ENCODE peak calls at places on chromosomes 13 and 19, in five cellular contexts. L is fibroblast of mammary gland; W is progenitor cell of endocrine pancreas; G is stimulated activated CD8-positive, alpha-beta memory T cell treated with anti-CD3 and anti-CD28 coated beads, Interleukin-4, amount 100 ng/mL, for 48 hours; I is cardiac muscle cell. F is an unnamed sample.

GRCh38 chr19:47486900-47487299 is 2.9 kb upstream of the KPTN start:
- DNase-seq in L (no peak), W (no peak), G (peak), I (no peak), F (no peak)

GRCh38 chr13:44471686-44472085 is 98.1 kb downstream of the SERP2 start:
- DNase-seq in L (peak), W (no peak), G (no peak), I (no peak), F (no peak)

GRCh38 chr13:32264407-32264806 is 50.8 kb downstream of the ZAR1L start:
- DNase-seq in L (peak), W (no peak), G (no peak), I (no peak), F (no peak)

GRCh38 chr13:49086711-49087110 is 111.0 kb downstream of the FNDC3A start:
- DNase-seq in L (peak), W (no peak), G (no peak), I (no peak), F (no peak)

GRCh38 chr13:96003304-96003703 is 49.9 kb downstream of the UGGT2 start:
- DNase-seq in L (peak), W (no peak), G (no peak), I (no peak), F (no peak)

GRCh38 chr19:29622191-29623070 is 16.3 kb downstream of the POP4 start:
- DNase-seq in L (no peak), W (no peak), G (peak), I (peak), F (no peak)

GRCh38 chr19:41217741-41218140 is 1.3 kb upstream of the AXL start:
- DNase-seq in L (no peak), W (no peak), G (no peak), I (no peak), F (no peak)

GRCh38 chr19:45729774-45730388 is 815 bp downstream of the FBXO46 start:
- DNase-seq in L (peak), W (no peak), G (peak), I (no peak), F (no peak)

GRCh38 chr19:47435196-47435595 is 15.9 kb upstream of the MEIS3 start:
- DNase-seq in L (no peak), W (no peak), G (no peak), I (no peak), F (no peak)

GRCh38 chr13:106468948-106469590 is 66.4 kb downstream of the EFNB2 start:
- DNase-seq in L (no peak), W (no peak), G (no peak), I (peak), F (no peak)

GRCh38 chr13:73556902-73557301 is 498.1 kb downstream of the KLF5 start:
- DNase-seq in L (peak), W (no peak), G (no peak), I (no peak), F (no peak)

GRCh38 chr13:21069561-21070004 is 8.2 kb upstream of the LATS2 start:
- DNase-seq in L (peak), W (no peak), G (no peak), I (no peak), F (no peak)

GRCh38 chr19:17977488-17977887 is 10.6 kb downstream of the KCNN1 start:
- DNase-seq in L (no peak), W (no peak), G (no peak), I (no peak), F (no peak)

GRCh38 chr13:31699650-31700049 is 39.7 kb upstream of the RXFP2 start:
- DNase-seq in L (no peak), W (no peak), G (no peak), I (peak), F (no peak)

GRCh38 chr19:45506246-45506990 is 861 bp upstream of the VASP start:
- DNase-seq in L (peak), W (peak), G (peak), I (peak), F (peak)

GRCh38 chr13:111209613-111210012 is 94.5 kb downstream of the ARHGEF7 start:
- DNase-seq in L (no peak), W (no peak), G (no peak), I (no peak), F (no peak)

GRCh38 chr13:32905063-32905863 is 111.0 kb upstream of the KL start:
- DNase-seq in L (no peak), W (no peak), G (peak), I (no peak), F (no peak)

GRCh38 chr13:71464673-71465072 is 402.3 kb downstream of the DACH1 start:
- DNase-seq in L (no peak), W (no peak), G (no peak), I (no peak), F (no peak)

GRCh38 chr13:37833411-37833810 is 36.2 kb downstream of the TRPC4 start:
- DNase-seq in L (no peak), W (no peak), G (no peak), I (no peak), F (no peak)

GRCh38 chr19:47445937-47446402 is 25.7 kb downstream of the SLC8A2 start:
- DNase-seq in L (no peak), W (no peak), G (peak), I (peak), F (no peak)

GRCh38 chr13:41179593-41180250 is 14.6 kb downstream of the KBTBD7 start:
- DNase-seq in L (peak), W (no peak), G (no peak), I (no peak), F (no peak)

GRCh38 chr19:7941895-7942596 is 1.4 kb downstream of the TIMM44 start:
- DNase-seq in L (no peak), W (no peak), G (no peak), I (no peak), F (no peak)

GRCh38 chr13:80050252-80050651 is 290.7 kb downstream of the SPRY2 start:
- DNase-seq in L (peak), W (no peak), G (no peak), I (no peak), F (no peak)

GRCh38 chr19:31378404-31378803 is 29.2 kb upstream of the TSHZ3 start:
- DNase-seq in L (peak), W (no peak), G (no peak), I (no peak), F (no peak)

GRCh38 chr19:45593520-45593919 is 8.5 kb downstream of the GPR4 start:
- DNase-seq in L (no peak), W (no peak), G (no peak), I (no peak), F (no peak)

GRCh38 chr13:49052801-49053200 is 77.1 kb downstream of the FNDC3A start:
- DNase-seq in L (peak), W (no peak), G (no peak), I (no peak), F (no peak)

GRCh38 chr13:27977476-27978300 is 8.6 kb upstream of the CDX2 start:
- DNase-seq in L (peak), W (no peak), G (no peak), I (no peak), F (no peak)

GRCh38 chr19:52297601-52298358 is 811 bp downstream of the ZNF480 start:
- DNase-seq in L (peak), W (no peak), G (no peak), I (peak), F (no peak)

GRCh38 chr13:23966691-23967615 is 69.7 kb upstream of the C1QTNF9B start:
- DNase-seq in L (no peak), W (no peak), G (no peak), I (no peak), F (no peak)

GRCh38 chr13:105918842-105919741 is 616.4 kb downstream of the EFNB2 start:
- DNase-seq in L (peak), W (no peak), G (no peak), I (no peak), F (no peak)

GRCh38 chr19:35460608-35461007 is 12.6 kb downstream of the FFAR2 start:
- DNase-seq in L (no peak), W (no peak), G (no peak), I (no peak), F (no peak)

GRCh38 chr13:113211774-113212173 is 2.4 kb downstream of the CUL4A start:
- DNase-seq in L (no peak), W (no peak), G (no peak), I (no peak), F (no peak)

GRCh38 chr13:51315658-51316057 is 23.8 kb upstream of the SERPINE3 start:
- DNase-seq in L (peak), W (no peak), G (no peak), I (no peak), F (no peak)

GRCh38 chr19:9474975-9475374 is 23.4 kb downstream of the ZNF560 start:
- DNase-seq in L (no peak), W (no peak), G (no peak), I (no peak), F (no peak)

GRCh38 chr13:88022826-88023225 is 351.7 kb downstream of the SLITRK5 start:
- DNase-seq in L (peak), W (no peak), G (no peak), I (no peak), F (no peak)